ENCODE peak calls at places on chromosomes 6 and 20, in ten cellular contexts. One of them, this sample, is unnamed.

GRCh38 chr6:13354331-13355042 is 26.1 kb upstream of the TBC1D7 start:
- DNase-seq in fibroblast of lung: peak; percentile 39
- DNase-seq in fibroblast of mammary gland: peak; percentile 51
- DNase-seq in CD4-positive, CD25-positive, alpha-beta regulatory T cell: no peak
- DNase-seq in AG09309: no peak
- DNase-seq in heart right ventricle: no peak
- DNase-seq in upper lobe of right lung: no peak
- DNase-seq in left ventricle myocardium inferior: no peak
- DNase-seq in aorta: no peak
- DNase-seq in colonic mucosa: no peak
- DNase-seq in this sample: no peak

GRCh38 chr6:13472976-13473645 is 14.3 kb downstream of the GFOD1 start:
- DNase-seq in AG09309: no peak
- DNase-seq in upper lobe of right lung: no peak
- DNase-seq in aorta: no peak
- DNase-seq in CD4-positive, CD25-positive, alpha-beta regulatory T cell: no peak
- DNase-seq in heart right ventricle: no peak
- DNase-seq in left ventricle myocardium inferior: no peak
- DNase-seq in fibroblast of lung: no peak
- DNase-seq in colonic mucosa: no peak
- DNase-seq in fibroblast of mammary gland: no peak
- DNase-seq in this sample: no peak

GRCh38 chr6:79842382-79843040 is 104.8 kb downstream of the ELOVL4 start:
- DNase-seq in heart right ventricle: no peak
- DNase-seq in fibroblast of lung: no peak
- DNase-seq in AG09309: no peak
- DNase-seq in CD4-positive, CD25-positive, alpha-beta regulatory T cell: no peak
- DNase-seq in fibroblast of mammary gland: no peak
- DNase-seq in left ventricle myocardium inferior: no peak
- DNase-seq in aorta: no peak
- DNase-seq in colonic mucosa: no peak
- DNase-seq in upper lobe of right lung: no peak
- DNase-seq in this sample: no peak

GRCh38 chr6:42255050-42255449 is 37.4 kb upstream of the MRPS10 start:
- DNase-seq in CD4-positive, CD25-positive, alpha-beta regulatory T cell: no peak
- DNase-seq in heart right ventricle: no peak
- DNase-seq in upper lobe of right lung: no peak
- DNase-seq in fibroblast of mammary gland: peak; percentile 33
- DNase-seq in AG09309: peak; percentile 44
- DNase-seq in colonic mucosa: no peak
- DNase-seq in aorta: no peak
- DNase-seq in left ventricle myocardium inferior: no peak
- DNase-seq in fibroblast of lung: no peak
- DNase-seq in this sample: no peak

GRCh38 chr20:51953731-51954340 is 151.5 kb upstream of the SALL4 start:
- DNase-seq in AG09309: no peak
- DNase-seq in fibroblast of lung: no peak
- DNase-seq in upper lobe of right lung: no peak
- DNase-seq in fibroblast of mammary gland: no peak
- DNase-seq in heart right ventricle: no peak
- DNase-seq in left ventricle myocardium inferior: no peak
- DNase-seq in colonic mucosa: no peak
- DNase-seq in aorta: no peak
- DNase-seq in CD4-positive, CD25-positive, alpha-beta regulatory T cell: no peak
- DNase-seq in this sample: no peak

GRCh38 chr6:170124150-170124549 is 166.7 kb downstream of the DLL1 start:
- DNase-seq in AG09309: no peak
- DNase-seq in upper lobe of right lung: no peak
- DNase-seq in colonic mucosa: peak; percentile 8
- DNase-seq in left ventricle myocardium inferior: no peak
- DNase-seq in CD4-positive, CD25-positive, alpha-beta regulatory T cell: no peak
- DNase-seq in fibroblast of lung: no peak
- DNase-seq in fibroblast of mammary gland: no peak
- DNase-seq in heart right ventricle: no peak
- DNase-seq in aorta: peak; percentile 32
- DNase-seq in this sample: no peak

GRCh38 chr6:46138281-46138680 is 8.5 kb downstream of the ENPP4 start:
- DNase-seq in left ventricle myocardium inferior: no peak
- DNase-seq in colonic mucosa: no peak
- DNase-seq in aorta: no peak
- DNase-seq in AG09309: no peak
- DNase-seq in fibroblast of mammary gland: no peak
- DNase-seq in heart right ventricle: no peak
- DNase-seq in fibroblast of lung: no peak
- DNase-seq in upper lobe of right lung: no peak
- DNase-seq in CD4-positive, CD25-positive, alpha-beta regulatory T cell: no peak
- DNase-seq in this sample: no peak

GRCh38 chr6:45613678-45614077 is 235.9 kb upstream of the SUPT3H start:
- DNase-seq in fibroblast of mammary gland: peak; percentile 98
- DNase-seq in aorta: no peak
- DNase-seq in heart right ventricle: no peak
- DNase-seq in fibroblast of lung: peak; percentile 96
- DNase-seq in AG09309: no peak
- DNase-seq in CD4-positive, CD25-positive, alpha-beta regulatory T cell: no peak
- DNase-seq in left ventricle myocardium inferior: peak; percentile 19
- DNase-seq in colonic mucosa: peak; percentile 33
- DNase-seq in upper lobe of right lung: no peak
- DNase-seq in this sample: no peak

GRCh38 chr6:31350973-31351733 is 5.8 kb downstream of the HLA-B start:
- DNase-seq in fibroblast of mammary gland: no peak
- DNase-seq in upper lobe of right lung: no peak
- DNase-seq in AG09309: no peak
- DNase-seq in fibroblast of lung: no peak
- DNase-seq in CD4-positive, CD25-positive, alpha-beta regulatory T cell: peak; percentile 24
- DNase-seq in colonic mucosa: no peak
- DNase-seq in left ventricle myocardium inferior: no peak
- DNase-seq in aorta: no peak
- DNase-seq in heart right ventricle: no peak
- DNase-seq in this sample: no peak

GRCh38 chr20:38805958-38806854 is 709 bp downstream of the PPP1R16B start:
- DNase-seq in fibroblast of lung: no peak
- DNase-seq in CD4-positive, CD25-positive, alpha-beta regulatory T cell: peak; percentile 29
- DNase-seq in colonic mucosa: no peak
- DNase-seq in heart right ventricle: peak; percentile 28
- DNase-seq in aorta: peak; percentile 77
- DNase-seq in fibroblast of mammary gland: no peak
- DNase-seq in left ventricle myocardium inferior: peak; percentile 18
- DNase-seq in AG09309: no peak
- DNase-seq in upper lobe of right lung: peak; percentile 68
- DNase-seq in this sample: no peak

GRCh38 chr6:139109558-139109957 is 25.3 kb upstream of the HECA start:
- DNase-seq in colonic mucosa: no peak
- DNase-seq in AG09309: no peak
- DNase-seq in CD4-positive, CD25-positive, alpha-beta regulatory T cell: no peak
- DNase-seq in fibroblast of mammary gland: peak; percentile 55
- DNase-seq in heart right ventricle: peak; percentile 18
- DNase-seq in left ventricle myocardium inferior: no peak
- DNase-seq in fibroblast of lung: peak; percentile 35
- DNase-seq in aorta: no peak
- DNase-seq in upper lobe of right lung: no peak
- DNase-seq in this sample: no peak

GRCh38 chr20:47452736-47453161 is 48.9 kb upstream of the NCOA3 start:
- DNase-seq in AG09309: no peak
- DNase-seq in fibroblast of lung: no peak
- DNase-seq in aorta: no peak
- DNase-seq in fibroblast of mammary gland: no peak
- DNase-seq in heart right ventricle: no peak
- DNase-seq in left ventricle myocardium inferior: no peak
- DNase-seq in upper lobe of right lung: no peak
- DNase-seq in colonic mucosa: no peak
- DNase-seq in CD4-positive, CD25-positive, alpha-beta regulatory T cell: no peak
- DNase-seq in this sample: no peak

GRCh38 chr20:47451602-47451904 is 50.1 kb upstream of the NCOA3 start:
- DNase-seq in fibroblast of lung: no peak
- DNase-seq in heart right ventricle: no peak
- DNase-seq in colonic mucosa: no peak
- DNase-seq in upper lobe of right lung: no peak
- DNase-seq in fibroblast of mammary gland: no peak
- DNase-seq in AG09309: no peak
- DNase-seq in aorta: no peak
- DNase-seq in CD4-positive, CD25-positive, alpha-beta regulatory T cell: no peak
- DNase-seq in left ventricle myocardium inferior: no peak
- DNase-seq in this sample: no peak

GRCh38 chr20:47455133-47456040 is 46.3 kb upstream of the NCOA3 start:
- DNase-seq in AG09309: no peak
- DNase-seq in left ventricle myocardium inferior: no peak
- DNase-seq in CD4-positive, CD25-positive, alpha-beta regulatory T cell: no peak
- DNase-seq in fibroblast of lung: peak; percentile 24
- DNase-seq in heart right ventricle: no peak
- DNase-seq in aorta: no peak
- DNase-seq in upper lobe of right lung: no peak
- DNase-seq in colonic mucosa: no peak
- DNase-seq in fibroblast of mammary gland: no peak
- DNase-seq in this sample: no peak

GRCh38 chr20:47454298-47455132 is 47.2 kb upstream of the NCOA3 start:
- DNase-seq in left ventricle myocardium inferior: no peak
- DNase-seq in CD4-positive, CD25-positive, alpha-beta regulatory T cell: no peak
- DNase-seq in fibroblast of lung: no peak
- DNase-seq in upper lobe of right lung: no peak
- DNase-seq in fibroblast of mammary gland: no peak
- DNase-seq in AG09309: no peak
- DNase-seq in colonic mucosa: no peak
- DNase-seq in aorta: no peak
- DNase-seq in heart right ventricle: no peak
- DNase-seq in this sample: no peak

GRCh38 chr20:47453167-47453782 is 48.4 kb upstream of the NCOA3 start:
- DNase-seq in fibroblast of lung: peak; percentile 77
- DNase-seq in aorta: no peak
- DNase-seq in fibroblast of mammary gland: peak; percentile 96
- DNase-seq in left ventricle myocardium inferior: no peak
- DNase-seq in CD4-positive, CD25-positive, alpha-beta regulatory T cell: no peak
- DNase-seq in upper lobe of right lung: no peak
- DNase-seq in AG09309: peak; percentile 63
- DNase-seq in heart right ventricle: no peak
- DNase-seq in colonic mucosa: no peak
- DNase-seq in this sample: no peak
- H3K4me3 ChIP-seq in fibroblast of lung: no peak overlapping the region
- H3K4me3 ChIP-seq in aorta: no peak overlapping the region
- H3K4me3 ChIP-seq in fibroblast of mammary gland: no peak overlapping the region
- H3K4me3 ChIP-seq in left ventricle myocardium inferior: no peak overlapping the region
- H3K4me3 ChIP-seq in CD4-positive, CD25-positive, alpha-beta regulatory T cell: no peak overlapping the region
- H3K4me3 ChIP-seq in upper lobe of right lung: no peak overlapping the region
- H3K4me3 ChIP-seq in AG09309: no peak overlapping the region
- H3K4me3 ChIP-seq in heart right ventricle: no peak overlapping the region
- H3K4me3 ChIP-seq in colonic mucosa: no peak overlapping the region
- H3K4me3 ChIP-seq in this sample: no peak overlapping the region

GRCh38 chr6:25035451-25036435 is 100.0 kb upstream of the RIPOR2 start:
- DNase-seq in left ventricle myocardium inferior: no peak
- DNase-seq in CD4-positive, CD25-positive, alpha-beta regulatory T cell: no peak
- DNase-seq in upper lobe of right lung: no peak
- DNase-seq in fibroblast of lung: no peak
- DNase-seq in heart right ventricle: no peak
- DNase-seq in colonic mucosa: no peak
- DNase-seq in fibroblast of mammary gland: no peak
- DNase-seq in AG09309: no peak
- DNase-seq in aorta: no peak
- DNase-seq in this sample: no peak
- H3K4me3 ChIP-seq in left ventricle myocardium inferior: no peak overlapping the region
- H3K4me3 ChIP-seq in CD4-positive, CD25-positive, alpha-beta regulatory T cell: peak overlapping the region; percentile 100
- H3K4me3 ChIP-seq in upper lobe of right lung: peak overlapping the region; percentile 36
- H3K4me3 ChIP-seq in fibroblast of lung: no peak overlapping the region
- H3K4me3 ChIP-seq in heart right ventricle: peak overlapping the region; percentile 41
- H3K4me3 ChIP-seq in colonic mucosa: no peak overlapping the region
- H3K4me3 ChIP-seq in fibroblast of mammary gland: no peak overlapping the region
- H3K4me3 ChIP-seq in AG09309: no peak overlapping the region
- H3K4me3 ChIP-seq in aorta: no peak overlapping the region
- H3K4me3 ChIP-seq in this sample: no peak overlapping the region

GRCh38 chr6:158232445-158233213 is 64.5 kb downstream of the GTF2H5 start:
- DNase-seq in upper lobe of right lung: peak; percentile 85
- DNase-seq in left ventricle myocardium inferior: peak; percentile 60
- DNase-seq in AG09309: no peak
- DNase-seq in colonic mucosa: peak; percentile 71
- DNase-seq in heart right ventricle: peak; percentile 66
- DNase-seq in CD4-positive, CD25-positive, alpha-beta regulatory T cell: peak; percentile 50
- DNase-seq in fibroblast of mammary gland: peak; percentile 62
- DNase-seq in fibroblast of lung: peak; percentile 68
- DNase-seq in aorta: peak; percentile 86
- DNase-seq in this sample: no peak

GRCh38 chr6:158233214-158233795 is 65.2 kb downstream of the GTF2H5 start:
- DNase-seq in AG09309: no peak
- DNase-seq in CD4-positive, CD25-positive, alpha-beta regulatory T cell: no peak
- DNase-seq in heart right ventricle: no peak
- DNase-seq in upper lobe of right lung: no peak
- DNase-seq in fibroblast of lung: no peak
- DNase-seq in colonic mucosa: peak; percentile 27
- DNase-seq in aorta: no peak
- DNase-seq in fibroblast of mammary gland: no peak
- DNase-seq in left ventricle myocardium inferior: no peak
- DNase-seq in this sample: no peak

GRCh38 chr6:158231551-158232444 is 63.6 kb downstream of the GTF2H5 start:
- DNase-seq in upper lobe of right lung: peak; percentile 90
- DNase-seq in colonic mucosa: peak; percentile 76
- DNase-seq in fibroblast of mammary gland: no peak
- DNase-seq in CD4-positive, CD25-positive, alpha-beta regulatory T cell: peak; percentile 76
- DNase-seq in aorta: peak; percentile 91
- DNase-seq in left ventricle myocardium inferior: peak; percentile 75
- DNase-seq in fibroblast of lung: peak; percentile 57
- DNase-seq in AG09309: no peak
- DNase-seq in heart right ventricle: peak; percentile 81
- DNase-seq in this sample: no peak

GRCh38 chr6:158242071-158242606 is 70.1 kb upstream of the TULP4 start:
- DNase-seq in upper lobe of right lung: no peak
- DNase-seq in CD4-positive, CD25-positive, alpha-beta regulatory T cell: no peak
- DNase-seq in colonic mucosa: no peak
- DNase-seq in heart right ventricle: no peak
- DNase-seq in aorta: no peak
- DNase-seq in AG09309: no peak
- DNase-seq in left ventricle myocardium inferior: no peak
- DNase-seq in fibroblast of mammary gland: no peak
- DNase-seq in fibroblast of lung: no peak
- DNase-seq in this sample: no peak

GRCh38 chr6:158237656-158238055 is 69.5 kb downstream of the GTF2H5 start:
- DNase-seq in left ventricle myocardium inferior: no peak
- DNase-seq in aorta: no peak
- DNase-seq in CD4-positive, CD25-positive, alpha-beta regulatory T cell: no peak
- DNase-seq in colonic mucosa: no peak
- DNase-seq in fibroblast of lung: no peak
- DNase-seq in upper lobe of right lung: no peak
- DNase-seq in fibroblast of mammary gland: no peak
- DNase-seq in heart right ventricle: no peak
- DNase-seq in AG09309: no peak
- DNase-seq in this sample: no peak
- H3K4me3 ChIP-seq in left ventricle myocardium inferior: no peak overlapping the region
- H3K4me3 ChIP-seq in aorta: no peak overlapping the region
- H3K4me3 ChIP-seq in CD4-positive, CD25-positive, alpha-beta regulatory T cell: no peak overlapping the region
- H3K4me3 ChIP-seq in colonic mucosa: no peak overlapping the region
- H3K4me3 ChIP-seq in fibroblast of lung: no peak overlapping the region
- H3K4me3 ChIP-seq in upper lobe of right lung: no peak overlapping the region
- H3K4me3 ChIP-seq in fibroblast of mammary gland: no peak overlapping the region
- H3K4me3 ChIP-seq in heart right ventricle: no peak overlapping the region
- H3K4me3 ChIP-seq in AG09309: no peak overlapping the region
- H3K4me3 ChIP-seq in this sample: no peak overlapping the region

DNA sequence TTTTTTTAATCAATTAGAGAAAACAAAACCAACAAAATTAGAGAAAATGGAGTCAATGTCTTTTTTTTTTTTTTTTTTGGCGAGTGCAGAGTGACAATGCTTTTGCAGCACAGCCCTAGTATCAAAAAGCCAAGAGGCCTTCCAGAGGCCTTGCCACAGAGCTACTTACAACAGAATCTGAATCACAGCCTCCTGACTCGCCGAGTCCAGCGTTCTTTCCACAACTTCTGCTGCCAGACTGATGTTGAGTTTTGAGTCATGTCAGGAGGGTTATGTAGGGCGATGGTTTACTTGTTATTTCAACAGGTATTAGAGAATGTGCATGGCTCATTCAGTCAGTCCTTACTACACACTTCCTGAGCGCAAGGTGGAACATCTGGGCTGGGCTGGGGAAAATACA is 88.6 kb downstream of the FNDC1 start:
- DNase-seq in CD4-positive, CD25-positive, alpha-beta regulatory T cell: no peak
- DNase-seq in fibroblast of mammary gland: peak; percentile 47
- DNase-seq in left ventricle myocardium inferior: no peak
- DNase-seq in aorta: no peak
- DNase-seq in fibroblast of lung: no peak
- DNase-seq in AG09309: peak; percentile 68
- DNase-seq in upper lobe of right lung: no peak
- DNase-seq in heart right ventricle: no peak
- DNase-seq in colonic mucosa: no peak
- DNase-seq in this sample: no peak
- H3K4me3 ChIP-seq in CD4-positive, CD25-positive, alpha-beta regulatory T cell: no peak overlapping the region
- H3K4me3 ChIP-seq in fibroblast of mammary gland: no peak overlapping the region
- H3K4me3 ChIP-seq in left ventricle myocardium inferior: no peak overlapping the region
- H3K4me3 ChIP-seq in aorta: no peak overlapping the region
- H3K4me3 ChIP-seq in fibroblast of lung: no peak overlapping the region
- H3K4me3 ChIP-seq in AG09309: no peak overlapping the region
- H3K4me3 ChIP-seq in upper lobe of right lung: no peak overlapping the region
- H3K4me3 ChIP-seq in heart right ventricle: no peak overlapping the region
- H3K4me3 ChIP-seq in colonic mucosa: no peak overlapping the region
- H3K4me3 ChIP-seq in this sample: no peak overlapping the region